ENCODE peak calls at places on chromosomes 4 and X, in eight cellular contexts. Z is Right ventricle myocardium superior; U is T1000; J is T47D; D is AG20443; R is renal cortical epithelial cell; A is SK-N-SH; M is activated CD8-positive, alpha-beta memory T cell treated with anti-CD3 and anti-CD28 coated beads, Interleukin-2, amount 50 U/mL, for 4 hours. F is an unnamed sample.

GRCh38 chrX:122586831-122587230 is 597.2 kb upstream of the GRIA3 start:
- DNase-seq in J (no peak), Z (no peak), M (no peak), U (no peak), D (no peak), R (no peak), A (no peak), F (no peak)

GRCh38 chrX:40006025-40007017 is 91.4 kb downstream of the BCOR start:
- DNase-seq in Z (peak; percentile 78), U (no peak), J (peak; percentile 43), R (no peak), D (peak; percentile 66), A (peak; percentile 21), M (peak; percentile 54), F (no peak)

GRCh38 chrX:107448625-107449468 is 605 bp upstream of the FRMPD3 start:
- DNase-seq in R (no peak), D (peak; percentile 16), Z (peak; percentile 36), J (peak; percentile 11), A (peak; percentile 46), U (no peak), M (no peak), F (no peak)

GRCh38 chr4:125432078-125432477 is 117.3 kb downstream of the FAT4 start:
- DNase-seq in M (no peak), U (no peak), Z (no peak), J (no peak), R (no peak), D (no peak), A (no peak), F (no peak)

GRCh38 chr4:151534195-151534594 is 125.2 kb downstream of the FHIP1A start:
- DNase-seq in R (no peak), U (no peak), A (no peak), Z (no peak), D (no peak), J (no peak), M (no peak), F (no peak)

GRCh38 chr4:10074767-10075105 is 41.9 kb downstream of the WDR1 start:
- DNase-seq in D (peak; percentile 83), A (no peak), J (peak; percentile 3), U (no peak), M (no peak), R (peak; percentile 49), Z (no peak), F (no peak)

GRCh38 chrX:100600769-100601168 is 16.0 kb downstream of the TNMD start:
- DNase-seq in D (no peak), U (no peak), A (no peak), Z (no peak), R (no peak), J (no peak), M (no peak), F (no peak)

GRCh38 chr4:188403272-188403671 is 264.0 kb downstream of the TRIML1 start:
- DNase-seq in A (peak; percentile 32), D (peak; percentile 14), Z (no peak), J (no peak), U (peak; percentile 7), R (no peak), M (no peak), F (no peak)

GRCh38 chrX:72107320-72107719 is 24.4 kb downstream of the RTL5 start:
- DNase-seq in M (no peak), Z (no peak), R (peak; percentile 59), A (peak; percentile 31), D (peak; percentile 49), U (no peak), J (no peak), F (no peak)

GRCh38 chr4:168587326-168588125 is 90.7 kb downstream of the PALLD start:
- DNase-seq in R (peak; percentile 79), U (peak; percentile 53), M (no peak), D (peak; percentile 73), A (no peak), J (peak; percentile 77), Z (no peak), F (no peak)

GRCh38 chrX:40644821-40645358 is 2.5 kb downstream of the CXorf38 start:
- DNase-seq in M (peak; percentile 41), U (peak; percentile 3), J (no peak), D (peak; percentile 57), Z (peak; percentile 47), R (peak; percentile 61), A (peak; percentile 27), F (no peak)

GRCh38 chrX:76420237-76420636 is 7.3 kb upstream of the MAGEE1 start:
- DNase-seq in M (no peak), A (no peak), U (no peak), J (peak; percentile 0), R (no peak), D (no peak), Z (no peak), F (no peak)

GRCh38 chrX:139720136-139720535 is 12.2 kb upstream of the MCF2 start:
- DNase-seq in M (no peak), D (peak; percentile 37), J (no peak), R (peak; percentile 64), Z (no peak), U (no peak), A (no peak), F (peak; percentile 1)

GRCh38 chr4:142683997-142684396 is 162.1 kb downstream of the INPP4B start:
- DNase-seq in R (no peak), D (peak; percentile 20), M (no peak), Z (no peak), U (no peak), A (no peak), J (no peak), F (no peak)

GRCh38 chr4:67580577-67580976 is 22.1 kb downstream of the STAP1 start:
- DNase-seq in Z (no peak), A (no peak), D (no peak), J (no peak), U (no peak), M (no peak), R (no peak), F (no peak)

GRCh38 chrX:101025126-101025525 is 26.8 kb downstream of the TRMT2B start:
- DNase-seq in J (no peak), R (no peak), U (no peak), A (no peak), Z (no peak), M (no peak), D (no peak), F (no peak)

GRCh38 chrX:95318882-95319281 is 1365.8 kb upstream of the DIAPH2 start:
- DNase-seq in M (no peak), Z (no peak), A (peak; percentile 31), R (no peak), D (no peak), U (no peak), J (no peak), F (no peak)

GRCh38 chrX:46381630-46382029 is 163.6 kb downstream of the ZNF674 start:
- DNase-seq in R (no peak), Z (no peak), U (no peak), D (peak; percentile 24), M (peak; percentile 19), A (no peak), J (peak; percentile 47), F (no peak)

GRCh38 chr4:15982833-15983528 is 20.0 kb upstream of the FGFBP2 start:
- DNase-seq in Z (no peak), R (peak; percentile 68), U (no peak), J (no peak), M (no peak), D (no peak), A (no peak), F (no peak)

GRCh38 chr4:28435346-28435745 is 1574.7 kb downstream of the STIM2 start:
- DNase-seq in U (no peak), J (no peak), A (no peak), Z (no peak), D (no peak), R (no peak), M (no peak), F (no peak)

GRCh38 chr4:186826866-186827541 is 103.3 kb upstream of the FAT1 start:
- DNase-seq in D (peak; percentile 24), R (no peak), U (no peak), Z (no peak), J (no peak), A (no peak), M (no peak), F (no peak)

GRCh38 chr4:77845400-77845799 is 17.2 kb upstream of the MRPL1 start:
- DNase-seq in U (no peak), R (no peak), A (no peak), M (no peak), D (no peak), Z (no peak), J (no peak), F (no peak)

GRCh38 chrX:74521961-74522833 is 92.2 kb downstream of the RLIM start:
- DNase-seq in D (peak; percentile 27), J (no peak), A (peak; percentile 25), R (no peak), U (no peak), Z (no peak), M (no peak), F (no peak)

GRCh38 chrX:40524423-40524822 is 56.3 kb upstream of the ATP6AP2 start:
- DNase-seq in U (no peak), R (no peak), M (no peak), A (no peak), J (no peak), Z (no peak), D (peak; percentile 20), F (no peak)

GRCh38 chr4:2084316-2084715 is 25.2 kb downstream of the NAT8L start:
- DNase-seq in M (no peak), R (no peak), A (no peak), Z (no peak), D (no peak), J (no peak), U (no peak), F (no peak)

GRCh38 chr4:851701-852430 is 25.9 kb upstream of the CPLX1 start:
- DNase-seq in A (no peak), Z (peak; percentile 27), J (no peak), D (no peak), M (peak; percentile 11), R (no peak), U (no peak), F (no peak)

GRCh38 chrX:102950908-102951866 is 14.1 kb downstream of the RAB40AL start:
- DNase-seq in D (peak; percentile 26), M (peak; percentile 57), A (peak; percentile 64), J (peak; percentile 40), Z (peak; percentile 42), R (peak; percentile 32), U (no peak), F (no peak)

GRCh38 chr4:59553063-59553738 is 1646.9 kb upstream of the ADGRL3 start:
- DNase-seq in U (peak; percentile 9), M (no peak), Z (no peak), A (peak; percentile 0), D (peak; percentile 23), J (peak; percentile 52), R (peak; percentile 56), F (no peak)